ENCODE peak calls at places on chromosomes 6 and 20, in eight cellular contexts. F is HCT116, W is tibial artery, U is astrocyte, N is lung, A is sigmoid colon, C is cardiac muscle cell, Z is heart right ventricle. J is an unnamed sample. For H3K4me1 and H3K27me3, the result is how much of the 10 kb centered on the place peaks cover.

GRCh38 chr20:37531856-37532255 is 4.2 kb upstream of the BLCAP start:
- DNase-seq in N (no peak), C (no peak), A (no peak), F (no peak), W (no peak), U (no peak), Z (no peak), J (no peak)

GRCh38 chr6:169324086-169324485 is 70.4 kb upstream of the THBS2 start:
- DNase-seq in C (no peak), F (no peak), W (no peak), Z (no peak), U (no peak), N (no peak), A (no peak), J (no peak)

GRCh38 chr6:113763883-113764282 is 93.3 kb upstream of the MARCKS start:
- DNase-seq in N (no peak), Z (no peak), A (no peak), W (no peak), U (peak), C (peak), F (peak), J (peak)

GRCh38 chr6:53898026-53898795 is 103.4 kb downstream of the LRRC1 start:
- DNase-seq in U (peak), N (no peak), C (no peak), F (no peak), Z (no peak), W (no peak), A (no peak), J (no peak)

GRCh38 chr20:51886891-51887608 is 84.7 kb upstream of the SALL4 start:
- DNase-seq in Z (no peak), W (no peak), C (no peak), F (no peak), N (no peak), U (no peak), A (no peak), J (no peak)

GRCh38 chr6:105179244-105180065 is at the start of gene POPDC3:
- DNase-seq in F (no peak), W (no peak), N (no peak), C (peak), U (no peak), Z (peak), A (no peak), J (no peak)

GRCh38 chr6:157455731-157456523 is 74.9 kb downstream of the ZDHHC14 start:
- DNase-seq in A (no peak), C (no peak), F (no peak), N (no peak), W (no peak), Z (no peak), U (no peak), J (no peak)

GRCh38 chr20:62628691-62629090 is 13.6 kb upstream of the SLCO4A1 start:
- DNase-seq in U (no peak), A (no peak), F (no peak), Z (no peak), C (no peak), W (no peak), N (no peak), J (peak)

GRCh38 chr6:46191961-46192360 is 21.2 kb upstream of the ENPP5 start:
- DNase-seq in C (peak), Z (no peak), N (no peak), W (no peak), U (peak), A (no peak), F (no peak), J (peak)

GRCh38 chr6:166486536-166486880 is 100.0 kb downstream of the RAMACL start:
- DNase-seq in Z (no peak), C (no peak), U (no peak), N (no peak), F (no peak), A (peak), W (no peak), J (no peak)

GRCh38 chr20:49916146-49917002 is 1.0 kb upstream of the SPATA2 start:
- DNase-seq in C (no peak), N (no peak), F (no peak), Z (no peak), U (peak), W (peak), A (peak), J (no peak)

GRCh38 chr6:169965657-169966311 is 214.4 kb downstream of the ERMARD start:
- DNase-seq in A (peak), U (no peak), Z (no peak), F (no peak), W (peak), N (peak), C (no peak), J (no peak)

GRCh38 chr6:43861212-43861918 is 91.4 kb downstream of the VEGFA start:
- DNase-seq in U (no peak), Z (no peak), N (no peak), A (no peak), W (no peak), C (no peak), F (no peak), J (no peak)
- H3K4me1 ChIP-seq in U (under half), Z (under half), N (under half), A (under half), W (under half), C (under half), F (under half), J (under half)

GRCh38 chr6:150865406-150866146 is at the start of gene MTHFD1L:
- DNase-seq in U (peak), A (peak), N (peak), W (peak), C (peak), Z (peak), F (peak), J (peak)
- TF ChIP-seq CTCF in U (peak), A (peak), N (peak), W (peak), C (peak), Z (peak), F (peak), J (peak)

GRCh38 chr6:34135541-34135940 is 10.3 kb downstream of the GRM4 start:
- DNase-seq in N (no peak), Z (no peak), A (no peak), C (no peak), W (no peak), U (no peak), F (no peak), J (no peak)
- H3K27me3 ChIP-seq in N (under half), Z (half or more), A (half or more), C (under half), W (under half), U (under half), F (under half), J (under half)

GRCh38 chr6:107125771-107126170 is 10.5 kb upstream of the BEND3 start:
- DNase-seq in C (no peak), W (no peak), N (no peak), A (no peak), U (no peak), Z (no peak), F (no peak), J (no peak)
- H3K4me1 ChIP-seq in C (under half), W (under half), N (under half), A (under half), U (under half), Z (under half), F (under half), J (under half)

DNA sequence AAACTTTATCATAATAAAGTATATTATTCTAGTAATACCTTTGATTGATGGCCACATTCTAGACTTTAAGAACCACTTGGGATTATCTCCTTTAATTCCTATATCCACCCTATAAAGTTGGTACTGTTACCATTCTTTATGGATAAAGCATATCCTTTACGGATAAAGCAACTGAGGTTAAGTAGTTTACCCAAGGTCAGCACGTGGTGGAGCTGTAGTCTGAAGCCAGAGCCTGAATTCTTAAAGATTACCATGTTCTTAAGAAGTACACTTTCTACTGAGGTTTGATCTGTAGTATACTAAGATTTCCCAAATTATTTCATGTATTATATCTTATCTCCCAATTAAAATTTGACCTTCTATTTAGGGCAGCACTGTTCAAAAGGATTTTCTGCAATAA is 3.0 kb upstream of the NCOA7 start:
- DNase-seq in Z (no peak), W (no peak), U (no peak), F (no peak), A (no peak), N (no peak), C (peak), J (no peak)
- TF ChIP-seq CTCF in Z (peak), W (no peak), U (peak), F (no peak), A (no peak), N (no peak), C (peak), J (peak)

GRCh38 chr6:1230689-1231605 is 81.0 kb upstream of the FOXQ1 start:
- DNase-seq in C (no peak), A (no peak), N (no peak), W (no peak), F (no peak), U (no peak), Z (no peak), J (no peak)

GRCh38 chr6:1230281-1230680 is 81.6 kb upstream of the FOXQ1 start:
- DNase-seq in N (no peak), Z (no peak), A (no peak), U (no peak), F (no peak), C (no peak), W (no peak), J (no peak)

GRCh38 chr6:1233924-1234323 is 78.0 kb upstream of the FOXQ1 start:
- DNase-seq in F (no peak), Z (no peak), C (no peak), U (no peak), A (no peak), W (no peak), N (peak), J (no peak)

GRCh38 chr6:1231941-1232340 is 80.0 kb upstream of the FOXQ1 start:
- DNase-seq in A (no peak), W (no peak), C (no peak), Z (no peak), N (no peak), U (no peak), F (no peak), J (peak)

DNA sequence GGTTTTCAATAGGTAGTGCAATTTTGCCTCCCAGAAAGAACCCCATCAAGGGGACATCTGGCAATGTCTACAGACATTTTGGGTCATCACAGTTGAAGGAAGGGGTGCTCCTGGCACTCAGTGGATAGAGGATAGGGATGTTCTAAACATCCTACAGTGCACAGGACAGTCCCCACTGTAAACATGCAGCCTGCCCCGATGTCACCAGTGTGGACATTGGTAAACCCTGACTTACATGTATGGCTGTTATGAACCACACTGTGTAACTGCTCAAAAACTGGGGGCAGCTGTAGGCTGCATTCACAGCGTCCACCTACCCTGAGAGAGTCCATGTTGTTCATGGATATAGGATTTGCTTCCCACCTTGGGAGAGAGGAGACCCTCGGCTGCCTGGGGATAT is 79.3 kb upstream of the FOXQ1 start:
- DNase-seq in A (no peak), C (no peak), W (no peak), F (no peak), Z (no peak), N (peak), U (no peak), J (no peak)
- H3K27me3 ChIP-seq in A (under half), C (under half), W (under half), F (under half), Z (under half), N (under half), U (under half), J (under half)